ENCODE peak calls at places on chromosomes 11 and 22, in ten cellular contexts. X, J, E, P, Y, F, L, C, B and N are unnamed samples.

GRCh38 chr11:36478700-36479329 is 31.3 kb downstream of the TRAF6 start:
- DNase-seq in X (no peak), J (peak; percentile 13), E (no peak), P (peak; percentile 41), Y (peak; percentile 27), F (peak; percentile 54), L (no peak), C (peak; percentile 73), B (no peak), N (peak; percentile 13)

GRCh38 chr11:126419801-126420729 is 64.6 kb downstream of the ST3GAL4 start:
- DNase-seq in X (no peak), J (no peak), E (peak; percentile 60), P (no peak), Y (no peak), F (no peak), L (no peak), C (no peak), B (no peak), N (no peak)

GRCh38 chr11:78277314-78277994 is 88.7 kb downstream of the USP35 start:
- DNase-seq in X (no peak), J (no peak), E (no peak), P (no peak), Y (no peak), F (peak; percentile 76), L (no peak), C (no peak), B (no peak), N (no peak)

GRCh38 chr22:40552070-40552469 is 84.4 kb downstream of the MRTFA start:
- DNase-seq in X (no peak), J (no peak), E (no peak), P (no peak), Y (no peak), F (no peak), L (no peak), C (no peak), B (no peak), N (no peak)

GRCh38 chr11:112564228-112564955 is 303.7 kb upstream of the PLET1 start:
- DNase-seq in X (no peak), J (no peak), E (no peak), P (no peak), Y (peak; percentile 19), F (peak; percentile 49), L (no peak), C (no peak), B (no peak), N (no peak)

GRCh38 chr22:43031617-43032016 is 16.7 kb upstream of the PACSIN2 start:
- DNase-seq in X (no peak), J (no peak), E (no peak), P (no peak), Y (no peak), F (no peak), L (no peak), C (no peak), B (no peak), N (no peak)

GRCh38 chr11:1939006-1939626 is 8.0 kb upstream of the MRPL23 start:
- DNase-seq in X (no peak), J (no peak), E (no peak), P (no peak), Y (no peak), F (no peak), L (no peak), C (no peak), B (no peak), N (no peak)

GRCh38 chr11:66637557-66638176 is 836 bp upstream of the RBM4 start:
- DNase-seq in X (no peak), J (peak; percentile 37), E (no peak), P (no peak), Y (no peak), F (no peak), L (no peak), C (peak; percentile 26), B (no peak), N (no peak)

GRCh38 chr11:132779487-132779886 is 752.8 kb downstream of the OPCML start:
- DNase-seq in X (no peak), J (no peak), E (no peak), P (no peak), Y (peak; percentile 3), F (no peak), L (no peak), C (peak; percentile 48), B (no peak), N (no peak)

GRCh38 chr22:37927129-37927936 is 21.2 kb downstream of the MICALL1 start:
- DNase-seq in X (no peak), J (no peak), E (no peak), P (no peak), Y (no peak), F (no peak), L (no peak), C (no peak), B (no peak), N (no peak)

GRCh38 chr22:49853981-49854791 is 542 bp downstream of the ZBED4 start:
- DNase-seq in X (peak; percentile 70), J (peak; percentile 47), E (no peak), P (peak; percentile 21), Y (peak; percentile 29), F (no peak), L (no peak), C (peak; percentile 57), B (no peak), N (no peak)

GRCh38 chr11:61972112-61972795 is 4.8 kb upstream of the FTH1 start:
- DNase-seq in X (peak; percentile 41), J (no peak), E (no peak), P (no peak), Y (no peak), F (no peak), L (no peak), C (peak; percentile 27), B (no peak), N (no peak)

GRCh38 chr11:119056397-119056999 is 507 bp downstream of the HYOU1 start:
- DNase-seq in X (peak; percentile 71), J (no peak), E (no peak), P (peak; percentile 22), Y (peak; percentile 71), F (peak; percentile 17), L (no peak), C (peak; percentile 80), B (no peak), N (peak; percentile 29)

GRCh38 chr22:46352691-46353386 is 17.3 kb downstream of the TRMU start:
- DNase-seq in X (no peak), J (peak; percentile 79), E (no peak), P (no peak), Y (peak; percentile 78), F (no peak), L (no peak), C (no peak), B (no peak), N (no peak)

GRCh38 chr22:34804588-34804987 is 261.4 kb upstream of the ISX start:
- DNase-seq in X (no peak), J (no peak), E (no peak), P (no peak), Y (no peak), F (no peak), L (no peak), C (peak; percentile 62), B (no peak), N (no peak)

GRCh38 chr11:89737116-89737515 is 27.0 kb downstream of the TRIM77 start:
- DNase-seq in X (no peak), J (no peak), E (no peak), P (no peak), Y (no peak), F (no peak), L (no peak), C (no peak), B (no peak), N (no peak)

GRCh38 chr22:20807315-20807752 is 33.4 kb downstream of the SERPIND1 start:
- DNase-seq in X (no peak), J (no peak), E (no peak), P (no peak), Y (peak; percentile 62), F (no peak), L (peak; percentile 88), C (no peak), B (no peak), N (no peak)

GRCh38 chr11:9120659-9121350 is 29.4 kb upstream of the SCUBE2 start:
- DNase-seq in X (no peak), J (peak; percentile 43), E (no peak), P (no peak), Y (no peak), F (no peak), L (no peak), C (peak; percentile 88), B (no peak), N (no peak)

GRCh38 chr11:66950113-66950535 is 8.1 kb downstream of the PC start:
- DNase-seq in X (no peak), J (peak; percentile 98), E (no peak), P (no peak), Y (peak; percentile 81), F (no peak), L (peak; percentile 68), C (peak; percentile 35), B (no peak), N (no peak)

GRCh38 chr22:47022075-47022473 is 259.6 kb downstream of the TBC1D22A start:
- DNase-seq in X (no peak), J (no peak), E (no peak), P (no peak), Y (no peak), F (no peak), L (no peak), C (no peak), B (no peak), N (no peak)

GRCh38 chr11:67665537-67666302 is 8.7 kb downstream of the ALDH3B2 start:
- DNase-seq in X (no peak), J (peak; percentile 21), E (no peak), P (no peak), Y (no peak), F (no peak), L (no peak), C (no peak), B (no peak), N (no peak)

GRCh38 chr22:11627436-11627797 is 3900.6 kb upstream of the OR11H1 start:
- DNase-seq in X (no peak), J (no peak), E (no peak), P (no peak), Y (no peak), F (no peak), L (no peak), C (no peak), B (no peak), N (no peak)

GRCh38 chr22:49586244-49586748 is 241.4 kb downstream of the BRD1 start:
- DNase-seq in X (no peak), J (no peak), E (no peak), P (no peak), Y (no peak), F (no peak), L (no peak), C (no peak), B (no peak), N (no peak)

GRCh38 chr11:121844016-121844415 is 272.0 kb downstream of the BLID start:
- DNase-seq in X (no peak), J (no peak), E (no peak), P (no peak), Y (no peak), F (no peak), L (no peak), C (peak; percentile 7), B (no peak), N (no peak)

GRCh38 chr11:35323076-35323868 is 96.1 kb downstream of the SLC1A2 start:
- DNase-seq in X (no peak), J (no peak), E (no peak), P (no peak), Y (no peak), F (no peak), L (no peak), C (no peak), B (no peak), N (no peak)

GRCh38 chr11:8049084-8049483 is 31.9 kb upstream of the TUB start:
- DNase-seq in X (no peak), J (no peak), E (no peak), P (no peak), Y (no peak), F (no peak), L (no peak), C (no peak), B (no peak), N (no peak)

GRCh38 chr11:103619480-103619879 is 417.0 kb upstream of the DDI1 start:
- DNase-seq in X (no peak), J (peak; percentile 54), E (no peak), P (no peak), Y (peak; percentile 18), F (peak; percentile 19), L (no peak), C (no peak), B (no peak), N (no peak)

GRCh38 chr11:45906096-45906682 is 882 bp downstream of the FREY1 start:
- DNase-seq in X (no peak), J (no peak), E (no peak), P (no peak), Y (no peak), F (no peak), L (no peak), C (no peak), B (no peak), N (no peak)